ENCODE peak calls at places on chromosomes 13 and 19, in seven cellular contexts. One of them, this sample, is unnamed.

GRCh38 chr19:2289714-2290435 is 7.9 kb upstream of the PEAK3 start:
- DNase-seq in breast epithelium: no peak
- DNase-seq in body of pancreas: no peak
- DNase-seq in lung: peak
- DNase-seq in WTC11: no peak
- DNase-seq in fibroblast of the aortic adventitia: no peak
- DNase-seq in CD8-positive, alpha-beta T cell: peak
- DNase-seq in this sample: peak

GRCh38 chr19:12696366-12697335 is at the start of gene FBXW9:
- DNase-seq in breast epithelium: peak
- DNase-seq in body of pancreas: peak
- DNase-seq in lung: peak
- DNase-seq in WTC11: peak
- DNase-seq in fibroblast of the aortic adventitia: peak
- DNase-seq in CD8-positive, alpha-beta T cell: peak
- DNase-seq in this sample: peak

GRCh38 chr19:6340493-6341201 is 7.2 kb upstream of the ACER1 start:
- DNase-seq in breast epithelium: no peak
- DNase-seq in body of pancreas: no peak
- DNase-seq in lung: no peak
- DNase-seq in WTC11: no peak
- DNase-seq in fibroblast of the aortic adventitia: no peak
- DNase-seq in CD8-positive, alpha-beta T cell: no peak
- DNase-seq in this sample: peak

GRCh38 chr13:48842316-48842715 is 133.4 kb upstream of the FNDC3A start:
- DNase-seq in breast epithelium: no peak
- DNase-seq in body of pancreas: no peak
- DNase-seq in lung: no peak
- DNase-seq in WTC11: no peak
- DNase-seq in fibroblast of the aortic adventitia: no peak
- DNase-seq in CD8-positive, alpha-beta T cell: no peak
- DNase-seq in this sample: no peak

GRCh38 chr13:32537580-32538233 is 888 bp downstream of the N4BP2L2 start:
- DNase-seq in breast epithelium: peak
- DNase-seq in body of pancreas: peak
- DNase-seq in lung: no peak
- DNase-seq in WTC11: peak
- DNase-seq in fibroblast of the aortic adventitia: peak
- DNase-seq in CD8-positive, alpha-beta T cell: peak
- DNase-seq in this sample: no peak

GRCh38 chr13:52765991-52766390 is 26.4 kb upstream of the CNMD start:
- DNase-seq in breast epithelium: no peak
- DNase-seq in body of pancreas: no peak
- DNase-seq in lung: no peak
- DNase-seq in WTC11: no peak
- DNase-seq in fibroblast of the aortic adventitia: no peak
- DNase-seq in CD8-positive, alpha-beta T cell: no peak
- DNase-seq in this sample: no peak

GRCh38 chr19:5572556-5573286 is 5.0 kb upstream of the TINCR start:
- DNase-seq in breast epithelium: no peak
- DNase-seq in body of pancreas: no peak
- DNase-seq in lung: no peak
- DNase-seq in WTC11: no peak
- DNase-seq in fibroblast of the aortic adventitia: no peak
- DNase-seq in CD8-positive, alpha-beta T cell: no peak
- DNase-seq in this sample: no peak

GRCh38 chr13:110617326-110618072 is 2.2 kb downstream of the NAXD start:
- DNase-seq in breast epithelium: no peak
- DNase-seq in body of pancreas: peak
- DNase-seq in lung: no peak
- DNase-seq in WTC11: no peak
- DNase-seq in fibroblast of the aortic adventitia: peak
- DNase-seq in CD8-positive, alpha-beta T cell: no peak
- DNase-seq in this sample: no peak

GRCh38 chr13:33353210-33353609 is 67.7 kb upstream of the STARD13 start:
- DNase-seq in breast epithelium: peak
- DNase-seq in body of pancreas: peak
- DNase-seq in lung: peak
- DNase-seq in WTC11: no peak
- DNase-seq in fibroblast of the aortic adventitia: no peak
- DNase-seq in CD8-positive, alpha-beta T cell: no peak
- DNase-seq in this sample: peak

GRCh38 chr19:34588249-34588648 is 88.7 kb downstream of the SCGB2B2 start:
- DNase-seq in breast epithelium: peak
- DNase-seq in body of pancreas: peak
- DNase-seq in lung: no peak
- DNase-seq in WTC11: no peak
- DNase-seq in fibroblast of the aortic adventitia: no peak
- DNase-seq in CD8-positive, alpha-beta T cell: no peak
- DNase-seq in this sample: no peak

GRCh38 chr13:76992548-76993001 is 694 bp downstream of the CLN5 start:
- DNase-seq in breast epithelium: peak
- DNase-seq in body of pancreas: peak
- DNase-seq in lung: no peak
- DNase-seq in WTC11: peak
- DNase-seq in fibroblast of the aortic adventitia: peak
- DNase-seq in CD8-positive, alpha-beta T cell: peak
- DNase-seq in this sample: peak

GRCh38 chr13:73450583-73450982 is 391.8 kb downstream of the KLF5 start:
- DNase-seq in breast epithelium: no peak
- DNase-seq in body of pancreas: no peak
- DNase-seq in lung: no peak
- DNase-seq in WTC11: no peak
- DNase-seq in fibroblast of the aortic adventitia: no peak
- DNase-seq in CD8-positive, alpha-beta T cell: no peak
- DNase-seq in this sample: no peak

GRCh38 chr13:86585826-86586225 is 786.6 kb upstream of the SLITRK6 start:
- DNase-seq in breast epithelium: no peak
- DNase-seq in body of pancreas: peak
- DNase-seq in lung: no peak
- DNase-seq in WTC11: no peak
- DNase-seq in fibroblast of the aortic adventitia: peak
- DNase-seq in CD8-positive, alpha-beta T cell: no peak
- DNase-seq in this sample: no peak

GRCh38 chr19:41424335-41425173 is 2.6 kb downstream of the B3GNT8 start:
- DNase-seq in breast epithelium: no peak
- DNase-seq in body of pancreas: no peak
- DNase-seq in lung: peak
- DNase-seq in WTC11: no peak
- DNase-seq in fibroblast of the aortic adventitia: no peak
- DNase-seq in CD8-positive, alpha-beta T cell: no peak
- DNase-seq in this sample: no peak

GRCh38 chr13:48888613-48889012 is 87.1 kb upstream of the FNDC3A start:
- DNase-seq in breast epithelium: no peak
- DNase-seq in body of pancreas: peak
- DNase-seq in lung: no peak
- DNase-seq in WTC11: no peak
- DNase-seq in fibroblast of the aortic adventitia: no peak
- DNase-seq in CD8-positive, alpha-beta T cell: no peak
- DNase-seq in this sample: no peak

GRCh38 chr13:92436927-92437326 is 789.7 kb upstream of the GPC6 start:
- DNase-seq in breast epithelium: no peak
- DNase-seq in body of pancreas: no peak
- DNase-seq in lung: no peak
- DNase-seq in WTC11: no peak
- DNase-seq in fibroblast of the aortic adventitia: no peak
- DNase-seq in CD8-positive, alpha-beta T cell: no peak
- DNase-seq in this sample: no peak

GRCh38 chr19:55005684-55006488 is 32.2 kb downstream of the GP6 start:
- DNase-seq in breast epithelium: no peak
- DNase-seq in body of pancreas: peak
- DNase-seq in lung: peak
- DNase-seq in WTC11: no peak
- DNase-seq in fibroblast of the aortic adventitia: no peak
- DNase-seq in CD8-positive, alpha-beta T cell: peak
- DNase-seq in this sample: peak

GRCh38 chr13:40236566-40237168 is 429.8 kb downstream of the FOXO1 start:
- DNase-seq in breast epithelium: peak
- DNase-seq in body of pancreas: peak
- DNase-seq in lung: no peak
- DNase-seq in WTC11: no peak
- DNase-seq in fibroblast of the aortic adventitia: peak
- DNase-seq in CD8-positive, alpha-beta T cell: no peak
- DNase-seq in this sample: no peak

GRCh38 chr19:919157-920050 is 2.3 kb downstream of the KISS1R start:
- DNase-seq in breast epithelium: no peak
- DNase-seq in body of pancreas: no peak
- DNase-seq in lung: no peak
- DNase-seq in WTC11: peak
- DNase-seq in fibroblast of the aortic adventitia: no peak
- DNase-seq in CD8-positive, alpha-beta T cell: no peak
- DNase-seq in this sample: peak

GRCh38 chr19:1469936-1470863 is 8.8 kb downstream of the C19orf25 start:
- DNase-seq in breast epithelium: peak
- DNase-seq in body of pancreas: peak
- DNase-seq in lung: no peak
- DNase-seq in WTC11: peak
- DNase-seq in fibroblast of the aortic adventitia: no peak
- DNase-seq in CD8-positive, alpha-beta T cell: peak
- DNase-seq in this sample: peak

GRCh38 chr13:20798027-20798426 is 24.3 kb upstream of the EEF1AKMT1 start:
- DNase-seq in breast epithelium: no peak
- DNase-seq in body of pancreas: no peak
- DNase-seq in lung: no peak
- DNase-seq in WTC11: no peak
- DNase-seq in fibroblast of the aortic adventitia: no peak
- DNase-seq in CD8-positive, alpha-beta T cell: no peak
- DNase-seq in this sample: no peak

DNA sequence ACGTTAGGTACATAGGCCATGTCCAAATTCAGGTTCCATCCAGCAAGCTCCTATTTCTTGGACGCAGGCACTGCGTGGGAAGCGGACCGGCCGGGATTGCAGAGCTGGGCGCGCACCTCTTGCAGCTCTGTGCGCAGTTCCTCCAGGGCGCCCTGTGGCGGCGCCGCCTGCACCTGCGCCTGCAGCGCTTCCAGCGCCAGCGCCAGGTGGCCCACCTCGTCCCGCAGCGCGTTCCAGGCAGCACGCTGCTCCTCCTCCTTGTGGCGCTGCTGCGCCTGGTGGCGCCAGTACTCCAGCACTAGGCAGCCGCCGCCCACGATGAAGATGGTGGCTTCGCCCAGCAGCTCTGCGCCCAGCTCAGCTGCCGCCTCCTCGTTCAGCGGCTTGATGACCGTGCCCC is 31.1 kb downstream of the OPA3 start:
- DNase-seq in breast epithelium: no peak
- DNase-seq in body of pancreas: peak
- DNase-seq in lung: no peak
- DNase-seq in WTC11: peak
- DNase-seq in fibroblast of the aortic adventitia: no peak
- DNase-seq in CD8-positive, alpha-beta T cell: no peak
- DNase-seq in this sample: no peak
- TF ChIP-seq CTCF in breast epithelium: no peak
- TF ChIP-seq CTCF in body of pancreas: no peak
- TF ChIP-seq CTCF in lung: no peak
- TF ChIP-seq CTCF in WTC11: no peak
- TF ChIP-seq CTCF in fibroblast of the aortic adventitia: no peak
- TF ChIP-seq CTCF in CD8-positive, alpha-beta T cell: no peak
- TF ChIP-seq CTCF in this sample: no peak

DNA sequence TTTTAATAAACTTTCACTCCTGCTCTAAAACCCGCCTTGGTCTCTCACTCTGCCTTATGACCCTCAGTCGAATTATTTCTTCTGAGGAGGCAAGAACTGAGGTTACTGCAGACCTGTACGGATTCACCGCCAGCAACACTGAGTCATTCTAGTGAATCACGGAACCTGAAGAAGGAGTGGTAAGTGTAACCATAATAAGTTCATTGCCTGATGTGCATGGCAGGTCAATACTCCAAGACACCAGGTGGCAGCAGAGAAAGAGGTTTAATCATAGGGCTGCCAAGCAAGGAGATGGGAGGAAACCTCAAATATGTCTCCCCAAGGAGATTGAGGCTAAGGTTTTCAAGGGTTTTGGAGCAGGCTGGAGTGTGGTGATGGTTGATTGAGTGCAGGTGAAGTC is 204.3 kb upstream of the IPO5 start:
- DNase-seq in breast epithelium: no peak
- DNase-seq in body of pancreas: no peak
- DNase-seq in lung: no peak
- DNase-seq in WTC11: no peak
- DNase-seq in fibroblast of the aortic adventitia: peak
- DNase-seq in CD8-positive, alpha-beta T cell: no peak
- DNase-seq in this sample: peak
- TF ChIP-seq CTCF in breast epithelium: no peak
- TF ChIP-seq CTCF in body of pancreas: no peak
- TF ChIP-seq CTCF in lung: no peak
- TF ChIP-seq CTCF in WTC11: no peak
- TF ChIP-seq CTCF in fibroblast of the aortic adventitia: no peak
- TF ChIP-seq CTCF in CD8-positive, alpha-beta T cell: no peak
- TF ChIP-seq CTCF in this sample: peak

GRCh38 chr13:46615888-46616531 is 63.0 kb downstream of the LRCH1 start:
- DNase-seq in breast epithelium: no peak
- DNase-seq in body of pancreas: no peak
- DNase-seq in lung: no peak
- DNase-seq in WTC11: no peak
- DNase-seq in fibroblast of the aortic adventitia: peak
- DNase-seq in CD8-positive, alpha-beta T cell: no peak
- DNase-seq in this sample: no peak

GRCh38 chr13:46613409-46614049 is 60.6 kb downstream of the LRCH1 start:
- DNase-seq in breast epithelium: no peak
- DNase-seq in body of pancreas: no peak
- DNase-seq in lung: no peak
- DNase-seq in WTC11: no peak
- DNase-seq in fibroblast of the aortic adventitia: no peak
- DNase-seq in CD8-positive, alpha-beta T cell: no peak
- DNase-seq in this sample: no peak

GRCh38 chr13:46617382-46617781 is 64.4 kb downstream of the LRCH1 start:
- DNase-seq in breast epithelium: no peak
- DNase-seq in body of pancreas: no peak
- DNase-seq in lung: no peak
- DNase-seq in WTC11: no peak
- DNase-seq in fibroblast of the aortic adventitia: peak
- DNase-seq in CD8-positive, alpha-beta T cell: no peak
- DNase-seq in this sample: no peak

GRCh38 chr13:46612258-46612657 is 59.3 kb downstream of the LRCH1 start:
- DNase-seq in breast epithelium: no peak
- DNase-seq in body of pancreas: no peak
- DNase-seq in lung: no peak
- DNase-seq in WTC11: no peak
- DNase-seq in fibroblast of the aortic adventitia: no peak
- DNase-seq in CD8-positive, alpha-beta T cell: no peak
- DNase-seq in this sample: no peak

GRCh38 chr13:46614582-46614981 is 61.6 kb downstream of the LRCH1 start:
- DNase-seq in breast epithelium: no peak
- DNase-seq in body of pancreas: no peak
- DNase-seq in lung: no peak
- DNase-seq in WTC11: no peak
- DNase-seq in fibroblast of the aortic adventitia: peak
- DNase-seq in CD8-positive, alpha-beta T cell: no peak
- DNase-seq in this sample: no peak
- TF ChIP-seq CTCF in breast epithelium: no peak
- TF ChIP-seq CTCF in body of pancreas: no peak
- TF ChIP-seq CTCF in lung: no peak
- TF ChIP-seq CTCF in WTC11: no peak
- TF ChIP-seq CTCF in fibroblast of the aortic adventitia: peak
- TF ChIP-seq CTCF in CD8-positive, alpha-beta T cell: no peak
- TF ChIP-seq CTCF in this sample: no peak

DNA sequence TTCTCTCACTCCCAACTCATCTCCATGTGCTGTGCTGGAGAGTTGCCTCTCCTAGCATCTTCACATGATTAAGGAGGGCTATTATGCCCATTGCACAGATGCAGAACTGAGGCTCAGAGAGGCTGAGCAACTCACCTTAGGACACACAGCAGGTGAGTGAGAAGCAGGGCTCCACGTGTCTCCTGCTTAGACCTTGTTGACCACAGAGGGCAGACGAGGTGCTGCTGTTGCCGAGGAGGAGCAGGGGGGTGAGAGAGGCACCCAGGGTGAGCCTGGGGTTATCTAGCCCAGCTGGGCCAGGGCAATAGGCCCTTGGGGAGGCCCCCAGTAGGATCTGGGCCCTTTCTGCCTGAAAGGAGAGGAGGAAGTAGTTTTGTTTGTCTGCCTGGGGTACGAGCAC is 2.4 kb upstream of the HSH2D start:
- DNase-seq in breast epithelium: no peak
- DNase-seq in body of pancreas: no peak
- DNase-seq in lung: no peak
- DNase-seq in WTC11: no peak
- DNase-seq in fibroblast of the aortic adventitia: no peak
- DNase-seq in CD8-positive, alpha-beta T cell: no peak
- DNase-seq in this sample: peak
- TF ChIP-seq CTCF in breast epithelium: no peak
- TF ChIP-seq CTCF in body of pancreas: no peak
- TF ChIP-seq CTCF in lung: no peak
- TF ChIP-seq CTCF in WTC11: no peak
- TF ChIP-seq CTCF in fibroblast of the aortic adventitia: no peak
- TF ChIP-seq CTCF in CD8-positive, alpha-beta T cell: no peak
- TF ChIP-seq CTCF in this sample: no peak

This sample was measured in GM12865.